ENCODE peak calls at places on chromosomes 5 and 9, in nine cellular contexts. Z is mucosa of descending colon; L is stimulated activated CD4-positive, alpha-beta T cell treated with anti-CD3 and anti-CD28 coated beads, Interleukin-1b, Interleukin-23, amount 100 ng/mL, for 24 hours; S is right cardiac atrium; O is ovary; P is Karpas-422; X is EH; D is posterior cingulate gyrus; R is T-cell. B is an unnamed sample.

GRCh38 chr5:169299651-169300467 is 1.1 kb downstream of the SLIT3 start:
- DNase-seq in P (no peak), D (no peak), R (no peak), L (no peak), Z (no peak), S (peak; percentile 54), X (no peak), O (no peak), B (no peak)

GRCh38 chr5:135356522-135357318 is 42.3 kb downstream of the MACROH2A1 start:
- DNase-seq in O (peak; percentile 76), D (no peak), S (peak; percentile 92), L (no peak), P (no peak), Z (peak; percentile 71), R (no peak), X (peak; percentile 93), B (no peak)

GRCh38 chr9:87602933-87603643 is 105.4 kb downstream of the DAPK1 start:
- DNase-seq in D (no peak), L (no peak), X (no peak), R (no peak), P (no peak), O (no peak), Z (no peak), S (no peak), B (no peak)

GRCh38 chr9:131954299-131954698 is 125.4 kb downstream of the MED27 start:
- DNase-seq in L (no peak), Z (no peak), X (no peak), R (no peak), D (no peak), S (no peak), O (no peak), P (peak; percentile 60), B (no peak)

GRCh38 chr5:149799965-149800516 is 69.9 kb downstream of the PPARGC1B start:
- DNase-seq in O (no peak), X (no peak), P (no peak), Z (no peak), R (no peak), D (no peak), S (no peak), L (no peak), B (no peak)

GRCh38 chr9:38059233-38059936 is 9.6 kb downstream of the SHB start:
- DNase-seq in D (no peak), X (no peak), R (no peak), S (peak; percentile 58), L (no peak), P (no peak), Z (no peak), O (no peak), B (no peak)

GRCh38 chr5:147576646-147577535 is 67.0 kb upstream of the DPYSL3 start:
- DNase-seq in Z (no peak), D (peak; percentile 48), X (peak; percentile 47), O (peak; percentile 79), P (peak; percentile 85), R (no peak), S (peak; percentile 84), L (no peak), B (no peak)

GRCh38 chr9:126723807-126724172 is 81.0 kb upstream of the ZBTB43 start:
- DNase-seq in R (no peak), X (peak; percentile 12), S (no peak), L (no peak), Z (no peak), D (peak; percentile 50), P (no peak), O (no peak), B (no peak)

GRCh38 chr5:61200582-61201155 is 38.4 kb upstream of the SMIM15 start:
- DNase-seq in L (no peak), O (no peak), P (peak; percentile 45), Z (no peak), D (no peak), X (peak; percentile 20), R (no peak), S (no peak), B (peak; percentile 41)

GRCh38 chr5:115165790-115166189 is 3.9 kb downstream of the TRIM36 start:
- DNase-seq in R (no peak), P (no peak), D (no peak), O (no peak), S (no peak), X (no peak), Z (no peak), L (no peak), B (no peak)

GRCh38 chr5:53448851-53449250 is 31.6 kb upstream of the FST start:
- DNase-seq in D (no peak), R (no peak), X (peak; percentile 23), Z (no peak), P (no peak), L (no peak), S (no peak), O (no peak), B (no peak)

GRCh38 chr9:98860871-98861293 is 53.4 kb downstream of the GALNT12 start:
- DNase-seq in O (peak; percentile 64), P (no peak), R (no peak), L (no peak), D (no peak), S (peak; percentile 84), X (peak; percentile 98), Z (no peak), B (peak; percentile 67)

GRCh38 chr5:172506921-172507320 is 52.6 kb upstream of the SH3PXD2B start:
- DNase-seq in R (no peak), P (no peak), O (no peak), D (no peak), Z (no peak), L (no peak), S (no peak), X (no peak), B (peak; percentile 1)

GRCh38 chr5:121988443-121988842 is 26.7 kb downstream of the SRFBP1 start:
- DNase-seq in R (no peak), P (no peak), O (no peak), S (no peak), X (no peak), L (no peak), Z (no peak), D (no peak), B (no peak)

GRCh38 chr5:125044491-125045282 is 298.2 kb upstream of the ZNF608 start:
- DNase-seq in S (no peak), L (no peak), D (no peak), R (no peak), O (no peak), P (no peak), X (peak; percentile 49), Z (no peak), B (no peak)

GRCh38 chr5:52799358-52799982 is 11.8 kb downstream of the ITGA1 start:
- DNase-seq in S (peak; percentile 62), D (no peak), O (peak; percentile 60), Z (peak; percentile 56), L (peak; percentile 10), P (peak; percentile 63), R (no peak), X (peak; percentile 94), B (peak; percentile 23)

GRCh38 chr5:135013445-135013844 is 20.6 kb downstream of the PITX1 start:
- DNase-seq in O (no peak), Z (no peak), P (no peak), D (no peak), X (no peak), S (no peak), L (no peak), R (no peak), B (no peak)

GRCh38 chr9:79611091-79611614 is 39.4 kb downstream of the TLE4 start:
- DNase-seq in S (no peak), X (peak; percentile 98), R (no peak), O (no peak), D (no peak), L (no peak), P (peak; percentile 72), Z (no peak), B (no peak)

GRCh38 chr9:130890869-130891698 is 5.5 kb downstream of the QRFP start:
- DNase-seq in L (no peak), Z (no peak), R (no peak), D (no peak), P (no peak), O (no peak), S (peak; percentile 34), X (no peak), B (no peak)

B was measured in pancreas.